ENCODE peak calls at places on chromosomes 12 and 14, in six cellular contexts. One of them, this sample, is unnamed.

GRCh38 chr14:51939211-51939705 is 50.1 kb upstream of the RTRAF start:
- DNase-seq in hypothalamus: no peak
- DNase-seq in upper lobe of right lung: no peak
- DNase-seq in substantia nigra: no peak
- DNase-seq in RKO: no peak
- DNase-seq in Panc1: no peak
- DNase-seq in this sample: no peak

GRCh38 chr14:100859781-100860180 is 33.9 kb downstream of the MEG3 start:
- DNase-seq in Panc1: no peak
- DNase-seq in hypothalamus: no peak
- DNase-seq in substantia nigra: no peak
- DNase-seq in RKO: no peak
- DNase-seq in upper lobe of right lung: no peak
- DNase-seq in this sample: no peak

GRCh38 chr12:120761581-120761980 is 36.0 kb downstream of the ACADS start:
- DNase-seq in Panc1: no peak
- DNase-seq in upper lobe of right lung: no peak
- DNase-seq in substantia nigra: no peak
- DNase-seq in hypothalamus: no peak
- DNase-seq in RKO: no peak
- DNase-seq in this sample: no peak

GRCh38 chr12:4320287-4320858 is 640 bp upstream of the TIGAR start:
- DNase-seq in upper lobe of right lung: no peak
- DNase-seq in substantia nigra: no peak
- DNase-seq in hypothalamus: no peak
- DNase-seq in Panc1: peak
- DNase-seq in RKO: no peak
- DNase-seq in this sample: no peak

GRCh38 chr12:99985129-99985570 is 414 bp upstream of the ANKS1B start:
- DNase-seq in RKO: no peak
- DNase-seq in substantia nigra: no peak
- DNase-seq in Panc1: no peak
- DNase-seq in upper lobe of right lung: no peak
- DNase-seq in hypothalamus: peak
- DNase-seq in this sample: no peak

GRCh38 chr12:125355614-125356013 is 290.4 kb downstream of the AACS start:
- DNase-seq in RKO: no peak
- DNase-seq in upper lobe of right lung: no peak
- DNase-seq in Panc1: no peak
- DNase-seq in hypothalamus: no peak
- DNase-seq in substantia nigra: no peak
- DNase-seq in this sample: no peak

GRCh38 chr14:44886860-44887595 is 74.7 kb downstream of the KLHL28 start:
- DNase-seq in Panc1: no peak
- DNase-seq in substantia nigra: no peak
- DNase-seq in RKO: no peak
- DNase-seq in hypothalamus: no peak
- DNase-seq in upper lobe of right lung: no peak
- DNase-seq in this sample: no peak

GRCh38 chr14:67187826-67188225 is 1.4 kb upstream of the GARIN2 start:
- DNase-seq in hypothalamus: no peak
- DNase-seq in Panc1: peak
- DNase-seq in substantia nigra: no peak
- DNase-seq in RKO: peak
- DNase-seq in upper lobe of right lung: no peak
- DNase-seq in this sample: no peak

GRCh38 chr12:124744659-124745467 is 118.8 kb downstream of the SCARB1 start:
- DNase-seq in RKO: peak
- DNase-seq in Panc1: no peak
- DNase-seq in hypothalamus: no peak
- DNase-seq in upper lobe of right lung: no peak
- DNase-seq in substantia nigra: no peak
- DNase-seq in this sample: no peak

GRCh38 chr12:94074216-94074969 is 74.0 kb upstream of the PLXNC1 start:
- DNase-seq in substantia nigra: peak
- DNase-seq in upper lobe of right lung: no peak
- DNase-seq in Panc1: no peak
- DNase-seq in hypothalamus: no peak
- DNase-seq in RKO: no peak
- DNase-seq in this sample: no peak

GRCh38 chr12:12718853-12719252 is 1.7 kb downstream of the CDKN1B start:
- DNase-seq in RKO: peak
- DNase-seq in Panc1: no peak
- DNase-seq in substantia nigra: no peak
- DNase-seq in hypothalamus: no peak
- DNase-seq in upper lobe of right lung: no peak
- DNase-seq in this sample: no peak

GRCh38 chr14:87030182-87030581 is 962.8 kb downstream of the GALC start:
- DNase-seq in RKO: no peak
- DNase-seq in substantia nigra: no peak
- DNase-seq in upper lobe of right lung: no peak
- DNase-seq in hypothalamus: no peak
- DNase-seq in Panc1: no peak
- DNase-seq in this sample: no peak

GRCh38 chr12:69052613-69053408 is 119.8 kb upstream of the CPM start:
- DNase-seq in RKO: no peak
- DNase-seq in substantia nigra: no peak
- DNase-seq in hypothalamus: no peak
- DNase-seq in Panc1: no peak
- DNase-seq in upper lobe of right lung: no peak
- DNase-seq in this sample: no peak

GRCh38 chr14:55297611-55298323 is 26.5 kb downstream of the FBXO34 start:
- DNase-seq in Panc1: no peak
- DNase-seq in RKO: no peak
- DNase-seq in substantia nigra: no peak
- DNase-seq in hypothalamus: no peak
- DNase-seq in upper lobe of right lung: no peak
- DNase-seq in this sample: no peak